ENCODE peak calls at places on chromosomes 1 and 21, in seven cellular contexts. C, R, O, W, A, H and S are unnamed samples.

GRCh38 chr1:111864862-111865261 is 109.2 kb downstream of the DDX20 start:
- DNase-seq in H (no peak), A (no peak), R (no peak), C (no peak), W (no peak), O (no peak), S (no peak)

GRCh38 chr1:53047737-53048344 is 14.2 kb upstream of the PODN start:
- DNase-seq in O (peak; percentile 94), W (no peak), A (no peak), R (no peak), H (no peak), C (no peak), S (no peak)

GRCh38 chr1:159068877-159069276 is 7.7 kb downstream of the AIM2 start:
- DNase-seq in H (no peak), O (peak; percentile 78), R (no peak), C (no peak), W (no peak), A (no peak), S (no peak)

GRCh38 chr1:89701746-89702241 is 68.9 kb downstream of the LRRC8C start:
- DNase-seq in H (no peak), R (no peak), A (no peak), C (no peak), W (no peak), O (peak; percentile 55), S (no peak)

GRCh38 chr1:29638281-29638680 is 402.0 kb downstream of the PTPRU start:
- DNase-seq in A (no peak), R (no peak), C (no peak), W (no peak), H (no peak), O (no peak), S (no peak)

GRCh38 chr1:192158181-192158580 is at the start of gene RGS18:
- DNase-seq in A (no peak), W (no peak), C (no peak), R (no peak), H (no peak), O (peak; percentile 84), S (no peak)

GRCh38 chr1:106502659-106503058 is 553.8 kb upstream of the PRMT6 start:
- DNase-seq in W (no peak), O (no peak), C (no peak), A (no peak), R (no peak), H (no peak), S (no peak)

GRCh38 chr1:171433451-171433850 is 51.9 kb upstream of the PRRC2C start:
- DNase-seq in A (no peak), H (no peak), W (no peak), O (peak; percentile 70), C (no peak), R (no peak), S (no peak)

GRCh38 chr1:99496067-99496466 is 149.8 kb upstream of the PALMD start:
- DNase-seq in H (no peak), W (no peak), C (no peak), A (no peak), R (no peak), O (no peak), S (no peak)

GRCh38 chr21:46057710-46058241 is 40.1 kb upstream of the COL6A2 start:
- DNase-seq in W (no peak), H (no peak), A (no peak), R (no peak), C (peak; percentile 50), O (no peak), S (no peak)

GRCh38 chr1:184616504-184616903 is 138.2 kb downstream of the EDEM3 start:
- DNase-seq in O (no peak), W (no peak), H (no peak), C (no peak), A (no peak), R (no peak), S (no peak)

GRCh38 chr1:184210048-184210447 is 158.5 kb downstream of the TSEN15 start:
- DNase-seq in A (no peak), W (no peak), C (no peak), R (no peak), O (peak; percentile 42), H (no peak), S (peak; percentile 23)

GRCh38 chr1:64933296-64934070 is 32.9 kb downstream of the JAK1 start:
- DNase-seq in C (no peak), H (peak; percentile 38), O (peak; percentile 96), W (peak; percentile 55), R (no peak), A (no peak), S (peak; percentile 66)

DNA sequence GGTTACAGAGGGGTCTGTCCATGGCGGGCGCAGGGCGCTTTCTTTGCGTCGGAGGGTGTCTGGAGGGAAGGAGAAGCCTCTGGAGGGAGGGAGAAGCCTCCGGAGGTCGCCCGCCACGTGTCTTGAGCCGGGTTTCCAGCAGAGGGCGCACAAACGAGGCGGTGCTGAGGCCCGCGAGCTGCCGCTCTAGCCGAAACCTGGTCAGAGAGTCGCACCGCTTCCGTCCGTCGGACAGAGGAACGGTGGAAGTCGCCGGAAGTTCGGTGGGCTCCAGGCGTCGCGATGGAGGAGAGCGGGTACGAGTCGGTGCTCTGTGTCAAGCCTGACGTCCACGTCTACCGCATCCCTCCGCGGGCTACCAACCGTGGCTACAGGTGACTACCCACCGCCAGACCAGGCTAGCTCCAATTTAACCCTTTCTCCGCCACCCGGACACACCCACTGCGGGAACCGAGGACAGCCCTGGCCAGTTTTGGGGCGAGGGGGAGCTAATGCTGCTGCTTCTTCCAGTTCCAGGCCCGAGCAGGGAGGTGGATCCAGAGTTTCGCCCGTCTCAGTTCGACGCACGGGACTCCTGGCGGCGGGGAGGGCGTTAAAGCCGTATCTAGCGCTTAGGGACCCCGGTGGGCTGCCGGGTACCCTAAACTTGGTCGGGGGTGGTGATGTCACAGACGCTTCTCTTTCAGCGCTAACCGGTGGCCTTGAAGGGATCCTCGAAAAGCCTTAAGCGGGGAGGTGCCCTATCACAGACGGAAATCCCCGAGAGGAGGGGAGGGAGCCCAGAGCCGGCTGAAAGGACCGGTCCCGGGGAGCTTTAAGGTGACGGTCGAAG is at the start of gene NECAP2:
- DNase-seq in A (peak; percentile 95), R (peak; percentile 75), C (peak; percentile 97), W (peak; percentile 95), H (peak; percentile 93), O (peak; percentile 91), S (peak; percentile 86)
- TF ChIP-seq POLR2A in A (peak; percentile 74), R (no peak), C (peak; percentile 20), W (peak; percentile 66), H (peak; percentile 59), O (peak; percentile 92), S (peak; percentile 42)

GRCh38 chr1:13808729-13809131 is 108.7 kb downstream of the PRDM2 start:
- DNase-seq in O (peak; percentile 65), A (no peak), H (no peak), R (peak; percentile 33), C (peak; percentile 83), W (peak; percentile 64), S (no peak)
- TF ChIP-seq CTCF in O (peak; percentile 8), A (no peak), H (no peak), R (no peak), C (no peak), W (no peak), S (no peak)

GRCh38 chr1:150154143-150154542 is 4.4 kb downstream of the PLEKHO1 start:
- DNase-seq in C (peak; percentile 60), W (peak; percentile 37), H (no peak), R (no peak), O (no peak), A (no peak), S (no peak)
- TF ChIP-seq POLR2A in C (no peak), W (no peak), H (no peak), R (no peak), O (no peak), A (no peak), S (no peak)

DNA sequence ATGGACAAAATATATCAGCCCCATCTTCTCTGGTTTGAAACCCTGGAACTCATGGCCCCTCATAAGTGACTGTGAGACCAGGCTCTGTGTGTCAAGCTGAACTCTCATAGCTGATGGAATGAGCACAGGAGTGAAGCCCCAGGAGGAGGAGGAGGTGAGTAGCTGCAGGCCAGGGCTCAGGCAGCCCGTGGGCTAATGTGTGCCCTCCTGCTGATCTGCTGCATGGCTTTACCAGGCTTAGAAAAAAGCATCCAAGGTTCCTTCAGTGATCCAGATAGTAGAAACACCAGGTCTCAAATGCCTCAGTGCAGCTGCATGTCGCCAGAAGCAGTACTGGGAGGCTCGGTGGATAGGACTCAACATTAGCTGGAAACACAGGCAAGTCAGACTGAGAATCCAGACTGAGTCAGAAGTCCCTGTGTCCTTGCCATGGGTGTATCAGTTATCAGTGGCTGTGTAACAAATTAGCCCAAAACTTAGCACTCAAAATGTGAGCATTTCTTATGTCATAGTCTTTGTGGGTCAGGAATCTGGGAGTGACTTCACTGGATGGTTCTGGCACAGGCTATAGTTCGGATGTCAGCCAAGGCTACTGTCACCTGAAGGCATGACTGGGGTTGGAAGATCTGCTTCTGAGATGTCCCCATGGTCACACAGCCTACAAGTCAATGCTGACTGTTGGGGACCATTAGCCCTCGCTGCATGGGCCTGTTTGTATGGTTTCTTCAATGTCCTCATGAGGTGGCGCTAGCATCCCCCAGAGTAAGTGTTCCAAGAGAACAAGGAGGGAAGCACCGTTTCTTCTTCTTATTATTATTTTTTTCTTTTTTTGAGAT is 255.4 kb upstream of the IRF2BP2 start:
- DNase-seq in O (no peak), A (no peak), R (no peak), W (no peak), H (no peak), C (no peak), S (no peak)
- TF ChIP-seq CTCF in O (no peak), A (no peak), R (no peak), W (no peak), H (no peak), C (no peak), S (no peak)

GRCh38 chr1:8026153-8026975 is at the start of gene ERRFI1:
- DNase-seq in W (peak; percentile 97), H (peak; percentile 94), R (peak; percentile 93), A (peak; percentile 95), O (peak; percentile 93), C (peak; percentile 98), S (peak; percentile 89)

GRCh38 chr1:8025671-8026144 is 401 bp downstream of the ERRFI1 start:
- DNase-seq in A (no peak), C (no peak), W (no peak), H (no peak), R (no peak), O (no peak), S (no peak)

GRCh38 chr1:8025061-8025670 is 943 bp downstream of the ERRFI1 start:
- DNase-seq in C (no peak), O (no peak), R (no peak), H (no peak), A (no peak), W (no peak), S (no peak)

GRCh38 chr1:8027748-8028631 is 1.9 kb upstream of the ERRFI1 start:
- DNase-seq in R (no peak), C (no peak), O (peak; percentile 92), A (no peak), W (no peak), H (no peak), S (peak; percentile 37)

DNA sequence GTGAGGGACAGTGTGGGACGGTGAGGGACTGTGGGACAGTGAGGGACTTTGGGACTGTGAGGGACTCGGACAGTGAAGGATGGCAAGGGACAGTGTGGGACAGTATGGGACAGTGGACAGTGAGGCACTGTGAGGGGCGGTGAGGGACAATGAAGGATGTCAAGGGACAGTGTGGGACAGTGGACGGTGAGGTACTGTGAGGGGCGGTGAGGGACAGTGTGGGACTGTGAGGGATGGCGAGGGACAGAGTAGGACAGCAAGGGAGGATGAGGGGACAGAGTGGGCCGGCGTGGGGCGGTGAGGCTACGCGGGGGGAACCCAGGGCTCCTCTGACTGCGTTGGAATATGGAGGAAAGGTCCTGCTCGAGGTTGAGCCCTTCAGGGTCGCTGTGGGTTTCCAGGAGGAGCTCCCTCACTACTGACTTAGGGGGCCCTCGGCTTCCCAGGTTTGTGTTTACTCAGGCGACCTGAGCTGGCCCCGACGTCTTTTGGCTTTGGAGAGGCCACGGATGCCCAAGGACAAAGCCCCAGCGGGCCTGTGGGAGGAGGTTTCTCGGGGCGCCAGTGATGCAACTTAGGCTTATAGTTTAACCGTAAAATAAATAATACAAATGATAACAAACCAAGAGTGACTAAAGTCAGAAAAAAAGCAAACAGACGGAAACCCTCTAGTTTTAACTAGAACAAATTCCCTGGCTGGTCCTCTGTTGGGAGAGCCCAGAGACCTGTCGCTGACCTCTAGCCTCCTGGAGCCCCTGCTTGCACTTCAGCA is 1.1 kb upstream of the ERRFI1 start:
- DNase-seq in R (no peak), A (peak; percentile 47), O (peak; percentile 80), C (peak; percentile 87), H (no peak), W (peak; percentile 94), S (no peak)
- TF ChIP-seq POLR2A in R (no peak), A (no peak), O (peak; percentile 65), C (no peak), H (no peak), W (peak; percentile 65), S (no peak)